ENCODE peak calls at places on chromosomes 12 and 14, in nine cellular contexts. S is CD4-positive, alpha-beta T cell; U is left ventricle myocardium inferior; B is ovary; J is CD8-positive, alpha-beta T cell; T is Karpas-422; G is OCI-LY7; Q is GM23248; C is psoas muscle. O is an unnamed sample.

GRCh38 chr12:50750366-50750765 is 13.5 kb upstream of the ATF1 start:
- DNase-seq in S (no peak), U (no peak), B (no peak), J (no peak), T (no peak), G (no peak), Q (no peak), C (no peak), O (no peak)

GRCh38 chr14:59281613-59282012 is 93.1 kb downstream of the DAAM1 start:
- DNase-seq in S (no peak), U (no peak), B (no peak), J (no peak), T (no peak), G (no peak), Q (peak), C (no peak), O (peak)

GRCh38 chr12:67286257-67286656 is 17.1 kb downstream of the CAND1 start:
- DNase-seq in S (no peak), U (no peak), B (no peak), J (no peak), T (no peak), G (no peak), Q (no peak), C (no peak), O (no peak)

GRCh38 chr12:14473707-14474287 is 93.9 kb downstream of the PLBD1 start:
- DNase-seq in S (no peak), U (no peak), B (no peak), J (no peak), T (no peak), G (peak), Q (peak), C (no peak), O (no peak)

GRCh38 chr12:34208331-34209258 is 186.3 kb downstream of the ALG10 start:
- DNase-seq in S (no peak), U (no peak), B (no peak), J (no peak), T (no peak), G (no peak), Q (no peak), C (no peak), O (no peak)

GRCh38 chr12:101855364-101855884 is 22.0 kb upstream of the DRAM1 start:
- DNase-seq in S (no peak), U (no peak), B (no peak), J (no peak), T (no peak), G (no peak), Q (peak), C (no peak), O (peak)

GRCh38 chr12:51951843-51952722 is 584 bp downstream of the ACVR1B start:
- DNase-seq in S (no peak), U (no peak), B (peak), J (no peak), T (peak), G (peak), Q (peak), C (peak), O (no peak)

GRCh38 chr12:99767809-99768208 is 120.3 kb downstream of the GARIN6 start:
- DNase-seq in S (no peak), U (no peak), B (no peak), J (no peak), T (peak), G (peak), Q (peak), C (no peak), O (no peak)

GRCh38 chr12:113103756-113104450 is 31.7 kb downstream of the RASAL1 start:
- DNase-seq in S (peak), U (no peak), B (no peak), J (peak), T (peak), G (peak), Q (no peak), C (no peak), O (no peak)

GRCh38 chr14:36452850-36453249 is 67.2 kb downstream of the NKX2-1 start:
- DNase-seq in S (no peak), U (no peak), B (no peak), J (no peak), T (no peak), G (no peak), Q (no peak), C (no peak), O (no peak)

GRCh38 chr12:22978962-22979361 is 354.0 kb downstream of the ETNK1 start:
- DNase-seq in S (no peak), U (no peak), B (no peak), J (no peak), T (no peak), G (no peak), Q (peak), C (no peak), O (peak)

GRCh38 chr14:81903477-81903876 is 369.8 kb upstream of the SEL1L start:
- DNase-seq in S (no peak), U (no peak), B (no peak), J (no peak), T (no peak), G (no peak), Q (no peak), C (no peak), O (no peak)

GRCh38 chr12:54136844-54137580 is 51.8 kb downstream of the SMUG1 start:
- DNase-seq in S (no peak), U (no peak), B (no peak), J (no peak), T (no peak), G (no peak), Q (peak), C (no peak), O (no peak)

GRCh38 chr14:100304825-100305445 is 1.3 kb downstream of the SLC25A29 start:
- DNase-seq in S (no peak), U (peak), B (peak), J (peak), T (peak), G (no peak), Q (peak), C (no peak), O (no peak)

GRCh38 chr12:104055686-104056388 is 5.8 kb upstream of the GLT8D2 start:
- DNase-seq in S (no peak), U (peak), B (no peak), J (no peak), T (no peak), G (no peak), Q (peak), C (peak), O (no peak)

GRCh38 chr12:115383668-115384067 is 699.7 kb upstream of the TBX3 start:
- DNase-seq in S (no peak), U (no peak), B (no peak), J (no peak), T (no peak), G (no peak), Q (peak), C (no peak), O (peak)

GRCh38 chr12:96015672-96016071 is 19.5 kb upstream of the HAL start:
- DNase-seq in S (no peak), U (peak), B (no peak), J (no peak), T (no peak), G (no peak), Q (peak), C (no peak), O (no peak)

GRCh38 chr12:10749700-10750384 is 26.7 kb upstream of the YBX3 start:
- DNase-seq in S (peak), U (peak), B (peak), J (peak), T (peak), G (peak), Q (peak), C (peak), O (peak)

GRCh38 chr14:82642425-82642824 is 1108.8 kb upstream of the SEL1L start:
- DNase-seq in S (no peak), U (no peak), B (peak), J (no peak), T (no peak), G (no peak), Q (no peak), C (no peak), O (no peak)

GRCh38 chr12:106113042-106113441 is 25.7 kb downstream of the NUAK1 start:
- DNase-seq in S (no peak), U (no peak), B (no peak), J (no peak), T (no peak), G (no peak), Q (peak), C (no peak), O (no peak)

GRCh38 chr12:3972576-3972975 is 99.4 kb upstream of the PARP11 start:
- DNase-seq in S (no peak), U (no peak), B (no peak), J (no peak), T (no peak), G (no peak), Q (no peak), C (no peak), O (no peak)

GRCh38 chr14:88519907-88520306 is 34.9 kb downstream of the PTPN21 start:
- DNase-seq in S (no peak), U (no peak), B (no peak), J (no peak), T (no peak), G (no peak), Q (no peak), C (no peak), O (no peak)

GRCh38 chr12:115129727-115130126 is 445.8 kb upstream of the TBX3 start:
- DNase-seq in S (no peak), U (no peak), B (no peak), J (no peak), T (no peak), G (no peak), Q (no peak), C (no peak), O (no peak)

GRCh38 chr14:65949711-65950516 is 536.3 kb upstream of the CCDC196 start:
- DNase-seq in S (no peak), U (peak), B (no peak), J (peak), T (no peak), G (no peak), Q (peak), C (peak), O (peak)

GRCh38 chr14:60381909-60382308 is 104.0 kb downstream of the C14orf39 start:
- DNase-seq in S (no peak), U (no peak), B (no peak), J (no peak), T (no peak), G (no peak), Q (no peak), C (no peak), O (no peak)

GRCh38 chr14:94341654-94342333 is 18.7 kb upstream of the SERPINA6 start:
- DNase-seq in S (no peak), U (no peak), B (no peak), J (no peak), T (no peak), G (no peak), Q (peak), C (no peak), O (peak)

GRCh38 chr12:69002969-69003368 is 70.0 kb upstream of the CPM start:
- DNase-seq in S (no peak), U (no peak), B (no peak), J (no peak), T (no peak), G (no peak), Q (no peak), C (no peak), O (no peak)

GRCh38 chr12:127284870-127285431 is 982.0 kb upstream of the TMEM132C start:
- DNase-seq in S (no peak), U (no peak), B (no peak), J (no peak), T (no peak), G (no peak), Q (peak), C (peak), O (peak)

GRCh38 chr12:103877934-103878510 is 37.0 kb upstream of the NT5DC3 start:
- DNase-seq in S (peak), U (no peak), B (peak), J (peak), T (peak), G (peak), Q (peak), C (peak), O (peak)

GRCh38 chr12:124750787-124751471 is 112.7 kb downstream of the SCARB1 start:
- DNase-seq in S (no peak), U (no peak), B (no peak), J (no peak), T (peak), G (peak), Q (no peak), C (no peak), O (no peak)

GRCh38 chr14:99821519-99822165 is 28.4 kb downstream of the EML1 start:
- DNase-seq in S (no peak), U (no peak), B (no peak), J (no peak), T (no peak), G (no peak), Q (peak), C (no peak), O (peak)

GRCh38 chr12:59318940-59319339 is 276.9 kb upstream of the SLC16A7 start:
- DNase-seq in S (no peak), U (no peak), B (no peak), J (no peak), T (no peak), G (no peak), Q (no peak), C (no peak), O (no peak)

GRCh38 chr12:81128930-81129554 is 51.2 kb downstream of the ACSS3 start:
- DNase-seq in S (no peak), U (no peak), B (no peak), J (no peak), T (peak), G (peak), Q (peak), C (no peak), O (no peak)

GRCh38 chr12:98224584-98225221 is 290.7 kb upstream of the TMPO start:
- DNase-seq in S (no peak), U (no peak), B (no peak), J (no peak), T (no peak), G (peak), Q (no peak), C (no peak), O (no peak)

GRCh38 chr14:102927346-102927877 is 4.9 kb downstream of the AMN start:
- DNase-seq in S (no peak), U (no peak), B (no peak), J (no peak), T (no peak), G (no peak), Q (no peak), C (no peak), O (no peak)

GRCh38 chr12:6563448-6564050 is 4.5 kb downstream of the NOP2 start:
- DNase-seq in S (peak), U (no peak), B (peak), J (peak), T (peak), G (peak), Q (peak), C (peak), O (no peak)

GRCh38 chr12:96879301-96879700 is 27.8 kb upstream of the NEDD1 start:
- DNase-seq in S (no peak), U (no peak), B (no peak), J (no peak), T (no peak), G (no peak), Q (no peak), C (no peak), O (no peak)

GRCh38 chr12:3832738-3833137 is 40.5 kb downstream of the PARP11 start:
- DNase-seq in S (no peak), U (no peak), B (no peak), J (no peak), T (no peak), G (no peak), Q (peak), C (no peak), O (no peak)

GRCh38 chr14:72577521-72577920 is 316.4 kb downstream of the DPF3 start:
- DNase-seq in S (no peak), U (no peak), B (no peak), J (no peak), T (no peak), G (no peak), Q (no peak), C (no peak), O (no peak)

GRCh38 chr14:23435540-23436326 is at the start of gene MYH7:
- DNase-seq in S (no peak), U (peak), B (no peak), J (peak), T (no peak), G (no peak), Q (no peak), C (no peak), O (no peak)
- H3K27ac ChIP-seq in S (no peak), U (no peak), B (no peak), J (no peak), T (no peak), G (no peak), Q (no peak), C (peak), O (no peak)

DNA sequence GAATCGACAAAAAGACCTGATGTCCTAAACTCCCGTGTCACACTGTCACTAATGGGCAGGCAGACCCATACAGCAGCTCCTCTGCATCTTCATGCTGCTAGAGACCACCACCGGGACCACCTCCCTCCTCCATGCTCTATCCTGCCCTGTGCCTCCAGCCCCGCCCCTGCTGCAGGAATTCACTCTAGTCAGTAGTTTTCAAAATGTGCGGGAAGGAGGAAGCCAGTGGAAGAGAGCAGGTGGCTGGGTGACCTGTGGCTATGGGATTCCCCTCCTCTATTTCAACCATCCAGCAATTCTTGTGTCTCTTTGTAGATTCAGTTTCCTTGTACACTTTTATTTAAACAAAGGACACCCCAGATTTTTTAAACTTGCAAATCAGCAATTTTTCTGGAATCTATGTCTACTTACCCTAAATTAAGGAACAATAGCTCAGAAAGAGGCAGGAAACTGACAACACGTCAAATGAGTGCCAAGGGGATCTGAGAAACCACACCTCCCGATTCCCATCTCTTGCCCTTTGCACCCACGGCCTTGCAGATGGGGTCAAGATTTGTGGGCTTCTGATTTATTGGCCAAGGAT is 20.4 kb upstream of the MAP1LC3B2 start:
- DNase-seq in S (no peak), U (no peak), B (no peak), J (no peak), T (no peak), G (no peak), Q (no peak), C (no peak), O (no peak)
- H3K27ac ChIP-seq in S (no peak), U (peak), B (no peak), J (no peak), T (no peak), G (no peak), Q (no peak), C (no peak), O (peak)

GRCh38 chr12:15690320-15690719 is 98.9 kb downstream of the EPS8 start:
- DNase-seq in S (no peak), U (no peak), B (no peak), J (no peak), T (no peak), G (no peak), Q (no peak), C (no peak), O (no peak)
- H3K27ac ChIP-seq in S (no peak), U (peak), B (no peak), J (no peak), T (no peak), G (no peak), Q (no peak), C (no peak), O (no peak)

DNA sequence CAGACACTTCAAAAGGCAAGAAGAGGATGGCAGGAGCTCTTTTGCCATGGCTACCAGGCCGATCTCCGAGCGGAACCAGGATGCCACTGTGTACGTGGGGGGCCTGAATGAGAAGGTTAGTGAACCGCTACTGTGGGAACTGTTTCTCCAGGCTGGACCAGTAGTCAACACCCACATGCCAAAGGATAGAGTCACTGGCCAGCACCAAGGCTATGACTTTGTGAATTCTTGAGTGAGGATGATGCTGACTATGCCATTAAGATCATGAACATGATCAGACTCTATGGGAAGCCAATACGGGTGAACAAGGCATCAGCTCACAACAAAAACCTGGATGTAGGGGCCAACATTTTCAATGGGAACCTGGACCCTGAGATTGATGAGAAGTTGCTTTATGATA is 9.8 kb downstream of the GARIN2 start:
- DNase-seq in S (no peak), U (no peak), B (no peak), J (no peak), T (peak), G (no peak), Q (peak), C (no peak), O (no peak)
- H3K27ac ChIP-seq in S (no peak), U (no peak), B (no peak), J (no peak), T (no peak), G (no peak), Q (no peak), C (no peak), O (no peak)

DNA sequence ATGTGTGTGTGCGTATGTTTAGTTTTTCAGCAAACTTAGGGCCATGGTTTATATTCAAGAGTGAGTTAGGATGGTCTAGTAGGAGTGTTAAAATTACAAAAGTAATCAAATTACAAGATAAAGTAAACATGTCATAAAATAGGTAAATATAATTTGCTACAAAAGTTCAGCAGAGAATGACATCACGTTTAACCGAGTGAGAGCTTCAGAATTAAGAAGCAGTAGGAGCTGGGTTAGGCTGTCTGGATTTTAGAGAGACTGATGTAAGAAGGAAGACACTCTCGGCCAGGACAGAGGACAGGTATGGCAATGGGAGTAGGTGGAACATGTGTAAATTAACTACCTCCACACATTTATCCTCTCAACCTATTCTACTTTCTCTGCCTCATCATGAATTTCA is 11.6 kb upstream of the MGST1 start:
- DNase-seq in S (no peak), U (no peak), B (no peak), J (no peak), T (no peak), G (no peak), Q (no peak), C (no peak), O (no peak)
- H3K27ac ChIP-seq in S (no peak), U (no peak), B (no peak), J (no peak), T (no peak), G (no peak), Q (no peak), C (no peak), O (no peak)

GRCh38 chr12:65834146-65834935 is 10.1 kb downstream of the HMGA2 start:
- DNase-seq in S (no peak), U (no peak), B (no peak), J (no peak), T (no peak), G (no peak), Q (no peak), C (no peak), O (no peak)
- H3K27ac ChIP-seq in S (no peak), U (no peak), B (no peak), J (no peak), T (no peak), G (no peak), Q (peak), C (no peak), O (peak)

GRCh38 chr14:50320279-50320678 is 8.2 kb downstream of the DMAC2L start:
- DNase-seq in S (no peak), U (no peak), B (no peak), J (no peak), T (peak), G (no peak), Q (peak), C (no peak), O (peak)

GRCh38 chr14:50318031-50318626 is 6.0 kb downstream of the DMAC2L start:
- DNase-seq in S (no peak), U (no peak), B (no peak), J (no peak), T (peak), G (peak), Q (peak), C (no peak), O (no peak)

GRCh38 chr14:50321009-50321660 is 9.0 kb downstream of the DMAC2L start:
- DNase-seq in S (peak), U (peak), B (peak), J (peak), T (peak), G (peak), Q (peak), C (no peak), O (peak)

GRCh38 chr14:50319293-50319692 is 7.2 kb downstream of the DMAC2L start:
- DNase-seq in S (no peak), U (no peak), B (no peak), J (no peak), T (no peak), G (no peak), Q (peak), C (no peak), O (no peak)

DNA sequence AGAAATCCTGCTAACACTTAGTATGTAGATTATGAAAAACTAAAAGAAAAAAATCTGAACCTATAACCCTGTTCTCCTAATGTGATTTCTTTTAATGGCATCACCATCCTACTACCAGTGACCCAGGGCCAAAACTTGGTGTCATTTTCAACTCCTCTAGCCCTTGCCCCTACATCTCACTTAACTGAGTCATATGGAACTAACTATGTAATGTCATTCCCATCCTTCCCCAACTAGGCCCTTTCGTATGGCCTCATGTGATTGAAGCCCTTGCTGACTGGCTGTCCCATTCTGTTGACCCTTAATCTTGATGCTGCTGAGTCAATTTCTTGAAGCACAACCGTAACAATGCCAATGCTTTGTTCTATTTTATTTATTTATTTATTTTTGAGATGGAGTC is 7.6 kb downstream of the DMAC2L start:
- DNase-seq in S (no peak), U (no peak), B (no peak), J (no peak), T (no peak), G (no peak), Q (peak), C (no peak), O (no peak)
- H3K27ac ChIP-seq in S (no peak), U (no peak), B (no peak), J (no peak), T (peak), G (no peak), Q (peak), C (peak), O (peak)